ENCODE peak calls at places on chromosomes 16 and 17, in eight cellular contexts. One of them, this sample, is unnamed.

GRCh38 chr16:29290631-29291247 is 115.8 kb downstream of the NPIPB11 start:
- DNase-seq in HL-60: peak; percentile 81
- DNase-seq in tibial nerve: peak; percentile 98
- DNase-seq in PC-3: peak; percentile 92
- DNase-seq in GM23338: peak; percentile 86
- DNase-seq in neural progenitor cell: peak; percentile 76
- DNase-seq in esophagus squamous epithelium: peak; percentile 40
- DNase-seq in RWPE1: peak; percentile 85
- DNase-seq in this sample: peak; percentile 89

GRCh38 chr16:30896890-30897730 is 696 bp downstream of the CTF1 start:
- DNase-seq in RWPE1: peak; percentile 82
- DNase-seq in esophagus squamous epithelium: peak; percentile 42
- DNase-seq in HL-60: peak; percentile 81
- DNase-seq in neural progenitor cell: peak; percentile 98
- DNase-seq in tibial nerve: peak; percentile 85
- DNase-seq in GM23338: peak; percentile 98
- DNase-seq in PC-3: peak; percentile 81
- DNase-seq in this sample: peak; percentile 92

GRCh38 chr16:78556421-78556820 is 457.0 kb downstream of the WWOX start:
- DNase-seq in PC-3: no peak
- DNase-seq in RWPE1: no peak
- DNase-seq in neural progenitor cell: no peak
- DNase-seq in tibial nerve: no peak
- DNase-seq in esophagus squamous epithelium: no peak
- DNase-seq in GM23338: no peak
- DNase-seq in HL-60: no peak
- DNase-seq in this sample: peak; percentile 58

GRCh38 chr17:34578016-34578415 is 1.4 kb upstream of the TMEM132E start:
- DNase-seq in neural progenitor cell: peak; percentile 55
- DNase-seq in HL-60: no peak
- DNase-seq in tibial nerve: no peak
- DNase-seq in esophagus squamous epithelium: no peak
- DNase-seq in PC-3: no peak
- DNase-seq in GM23338: peak; percentile 57
- DNase-seq in RWPE1: no peak
- DNase-seq in this sample: no peak

GRCh38 chr17:70258465-70258864 is 89.1 kb downstream of the KCNJ2 start:
- DNase-seq in neural progenitor cell: no peak
- DNase-seq in tibial nerve: no peak
- DNase-seq in PC-3: no peak
- DNase-seq in GM23338: no peak
- DNase-seq in esophagus squamous epithelium: no peak
- DNase-seq in RWPE1: no peak
- DNase-seq in HL-60: no peak
- DNase-seq in this sample: no peak

GRCh38 chr16:88013091-88013609 is 61.9 kb downstream of the BANP start:
- DNase-seq in RWPE1: no peak
- DNase-seq in PC-3: no peak
- DNase-seq in tibial nerve: no peak
- DNase-seq in esophagus squamous epithelium: no peak
- DNase-seq in GM23338: no peak
- DNase-seq in neural progenitor cell: no peak
- DNase-seq in HL-60: no peak
- DNase-seq in this sample: no peak

GRCh38 chr16:3819741-3820724 is 60.5 kb downstream of the CREBBP start:
- DNase-seq in neural progenitor cell: no peak
- DNase-seq in esophagus squamous epithelium: no peak
- DNase-seq in GM23338: no peak
- DNase-seq in RWPE1: peak; percentile 82
- DNase-seq in PC-3: peak; percentile 95
- DNase-seq in HL-60: no peak
- DNase-seq in tibial nerve: peak; percentile 52
- DNase-seq in this sample: no peak

GRCh38 chr16:75455677-75456076 is 8.8 kb downstream of the TMEM170A start:
- DNase-seq in PC-3: no peak
- DNase-seq in esophagus squamous epithelium: no peak
- DNase-seq in GM23338: no peak
- DNase-seq in RWPE1: no peak
- DNase-seq in tibial nerve: no peak
- DNase-seq in HL-60: no peak
- DNase-seq in neural progenitor cell: peak; percentile 78
- DNase-seq in this sample: no peak

GRCh38 chr16:88461291-88462269 is 8.5 kb downstream of the ZFPM1 start:
- DNase-seq in RWPE1: no peak
- DNase-seq in GM23338: peak; percentile 82
- DNase-seq in HL-60: no peak
- DNase-seq in tibial nerve: no peak
- DNase-seq in PC-3: no peak
- DNase-seq in neural progenitor cell: peak; percentile 83
- DNase-seq in esophagus squamous epithelium: no peak
- DNase-seq in this sample: no peak

GRCh38 chr17:20998571-20999043 is 44.2 kb downstream of the USP22 start:
- DNase-seq in esophagus squamous epithelium: no peak
- DNase-seq in GM23338: no peak
- DNase-seq in HL-60: no peak
- DNase-seq in tibial nerve: no peak
- DNase-seq in RWPE1: no peak
- DNase-seq in neural progenitor cell: no peak
- DNase-seq in PC-3: no peak
- DNase-seq in this sample: no peak

GRCh38 chr17:77445030-77445907 is 304.5 kb downstream of the SEC14L1 start:
- DNase-seq in RWPE1: no peak
- DNase-seq in neural progenitor cell: no peak
- DNase-seq in GM23338: no peak
- DNase-seq in HL-60: peak; percentile 96
- DNase-seq in tibial nerve: peak; percentile 61
- DNase-seq in esophagus squamous epithelium: no peak
- DNase-seq in PC-3: no peak
- DNase-seq in this sample: no peak

GRCh38 chr16:4370570-4371480 is 823 bp upstream of the VASN start:
- DNase-seq in tibial nerve: peak; percentile 70
- DNase-seq in HL-60: no peak
- DNase-seq in PC-3: no peak
- DNase-seq in GM23338: no peak
- DNase-seq in esophagus squamous epithelium: no peak
- DNase-seq in RWPE1: no peak
- DNase-seq in neural progenitor cell: no peak
- DNase-seq in this sample: no peak

GRCh38 chr17:7281074-7281952 is at the start of gene SLC2A4:
- DNase-seq in GM23338: peak; percentile 99
- DNase-seq in tibial nerve: peak; percentile 95
- DNase-seq in neural progenitor cell: peak; percentile 99
- DNase-seq in PC-3: peak; percentile 95
- DNase-seq in RWPE1: peak; percentile 98
- DNase-seq in esophagus squamous epithelium: no peak
- DNase-seq in HL-60: peak; percentile 81
- DNase-seq in this sample: peak; percentile 97

GRCh38 chr17:7074931-7075330 is 5.1 kb downstream of the CLEC10A start:
- DNase-seq in esophagus squamous epithelium: no peak
- DNase-seq in HL-60: no peak
- DNase-seq in GM23338: no peak
- DNase-seq in tibial nerve: no peak
- DNase-seq in RWPE1: no peak
- DNase-seq in PC-3: no peak
- DNase-seq in neural progenitor cell: no peak
- DNase-seq in this sample: no peak

GRCh38 chr17:62700964-62701705 is 73.7 kb downstream of the MRC2 start:
- DNase-seq in neural progenitor cell: no peak
- DNase-seq in PC-3: no peak
- DNase-seq in tibial nerve: no peak
- DNase-seq in RWPE1: no peak
- DNase-seq in esophagus squamous epithelium: no peak
- DNase-seq in HL-60: no peak
- DNase-seq in GM23338: no peak
- DNase-seq in this sample: no peak

GRCh38 chr17:33968350-33969044 is 286.6 kb upstream of the CCL2 start:
- DNase-seq in neural progenitor cell: no peak
- DNase-seq in RWPE1: no peak
- DNase-seq in PC-3: no peak
- DNase-seq in HL-60: peak; percentile 34
- DNase-seq in tibial nerve: no peak
- DNase-seq in esophagus squamous epithelium: no peak
- DNase-seq in GM23338: peak; percentile 34
- DNase-seq in this sample: no peak

GRCh38 chr16:58127634-58128033 is 1.5 kb downstream of the CFAP20 start:
- DNase-seq in neural progenitor cell: no peak
- DNase-seq in PC-3: peak; percentile 17
- DNase-seq in esophagus squamous epithelium: no peak
- DNase-seq in RWPE1: no peak
- DNase-seq in HL-60: peak; percentile 7
- DNase-seq in GM23338: no peak
- DNase-seq in tibial nerve: no peak
- DNase-seq in this sample: no peak

GRCh38 chr16:27708651-27709050 is 158.7 kb downstream of the KATNIP start:
- DNase-seq in HL-60: no peak
- DNase-seq in PC-3: no peak
- DNase-seq in esophagus squamous epithelium: no peak
- DNase-seq in RWPE1: no peak
- DNase-seq in neural progenitor cell: no peak
- DNase-seq in GM23338: no peak
- DNase-seq in tibial nerve: no peak
- DNase-seq in this sample: peak; percentile 17

GRCh38 chr16:55478827-55479559 is at the start of gene MMP2:
- DNase-seq in esophagus squamous epithelium: no peak
- DNase-seq in RWPE1: peak; percentile 23
- DNase-seq in neural progenitor cell: peak; percentile 91
- DNase-seq in HL-60: peak; percentile 41
- DNase-seq in GM23338: peak; percentile 91
- DNase-seq in PC-3: no peak
- DNase-seq in tibial nerve: peak; percentile 82
- DNase-seq in this sample: no peak

GRCh38 chr17:57166803-57167202 is 81.8 kb downstream of the AKAP1 start:
- DNase-seq in RWPE1: peak; percentile 50
- DNase-seq in tibial nerve: no peak
- DNase-seq in PC-3: peak; percentile 80
- DNase-seq in esophagus squamous epithelium: no peak
- DNase-seq in HL-60: no peak
- DNase-seq in neural progenitor cell: no peak
- DNase-seq in GM23338: peak; percentile 62
- DNase-seq in this sample: no peak

GRCh38 chr17:31472137-31472536 is 80.7 kb downstream of the RAB11FIP4 start:
- DNase-seq in HL-60: no peak
- DNase-seq in neural progenitor cell: no peak
- DNase-seq in GM23338: no peak
- DNase-seq in tibial nerve: no peak
- DNase-seq in PC-3: no peak
- DNase-seq in esophagus squamous epithelium: no peak
- DNase-seq in RWPE1: no peak
- DNase-seq in this sample: no peak

GRCh38 chr17:56023851-56024250 is 129.4 kb upstream of the ANKFN1 start:
- DNase-seq in HL-60: no peak
- DNase-seq in PC-3: no peak
- DNase-seq in esophagus squamous epithelium: no peak
- DNase-seq in RWPE1: no peak
- DNase-seq in neural progenitor cell: no peak
- DNase-seq in tibial nerve: no peak
- DNase-seq in GM23338: no peak
- DNase-seq in this sample: no peak

DNA sequence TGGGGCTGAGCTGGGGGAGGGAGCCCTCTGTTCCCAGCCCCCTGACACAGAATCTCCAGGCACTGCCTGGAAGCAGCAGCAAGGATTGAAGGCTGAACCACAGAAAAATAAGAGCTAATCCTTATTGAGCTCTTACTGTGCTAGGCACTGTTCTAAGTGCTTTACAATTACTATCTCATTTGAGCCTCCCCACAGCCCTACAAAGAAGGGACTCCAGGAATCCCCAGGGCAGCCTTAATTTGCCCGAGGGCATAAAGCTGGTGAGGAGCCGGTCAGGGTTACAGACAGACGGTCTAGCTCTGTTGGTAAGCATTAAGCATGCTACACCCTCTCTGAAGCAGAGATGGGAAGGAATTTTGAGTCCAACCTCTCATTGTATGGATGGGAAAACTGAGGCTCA is 7.0 kb downstream of the SAMD14 start:
- DNase-seq in HL-60: no peak
- DNase-seq in PC-3: no peak
- DNase-seq in neural progenitor cell: peak; percentile 66
- DNase-seq in RWPE1: no peak
- DNase-seq in tibial nerve: no peak
- DNase-seq in GM23338: no peak
- DNase-seq in esophagus squamous epithelium: no peak
- DNase-seq in this sample: no peak
- H3K27ac ChIP-seq in HL-60: no peak overlapping the region
- H3K27ac ChIP-seq in PC-3: no peak overlapping the region
- H3K27ac ChIP-seq in neural progenitor cell: peak overlapping the region; percentile 64
- H3K27ac ChIP-seq in RWPE1: no peak overlapping the region
- H3K27ac ChIP-seq in tibial nerve: peak overlapping the region; percentile 46
- H3K27ac ChIP-seq in GM23338: no peak overlapping the region
- H3K27ac ChIP-seq in esophagus squamous epithelium: no peak overlapping the region
- H3K27ac ChIP-seq in this sample: no peak overlapping the region

GRCh38 chr17:73594598-73594997 is 49.6 kb downstream of the SDK2 start:
- DNase-seq in GM23338: no peak
- DNase-seq in PC-3: no peak
- DNase-seq in neural progenitor cell: no peak
- DNase-seq in esophagus squamous epithelium: no peak
- DNase-seq in HL-60: no peak
- DNase-seq in tibial nerve: no peak
- DNase-seq in RWPE1: no peak
- DNase-seq in this sample: no peak
- H3K27ac ChIP-seq in GM23338: no peak overlapping the region
- H3K27ac ChIP-seq in PC-3: no peak overlapping the region
- H3K27ac ChIP-seq in neural progenitor cell: no peak overlapping the region
- H3K27ac ChIP-seq in esophagus squamous epithelium: no peak overlapping the region
- H3K27ac ChIP-seq in HL-60: no peak overlapping the region
- H3K27ac ChIP-seq in tibial nerve: no peak overlapping the region
- H3K27ac ChIP-seq in RWPE1: no peak overlapping the region
- H3K27ac ChIP-seq in this sample: no peak overlapping the region

GRCh38 chr17:12987120-12987519 is 30.7 kb downstream of the ELAC2 start:
- DNase-seq in PC-3: no peak
- DNase-seq in tibial nerve: no peak
- DNase-seq in GM23338: peak; percentile 31
- DNase-seq in esophagus squamous epithelium: no peak
- DNase-seq in neural progenitor cell: peak; percentile 75
- DNase-seq in HL-60: no peak
- DNase-seq in RWPE1: no peak
- DNase-seq in this sample: no peak
- H3K27ac ChIP-seq in PC-3: no peak overlapping the region
- H3K27ac ChIP-seq in tibial nerve: no peak overlapping the region
- H3K27ac ChIP-seq in GM23338: no peak overlapping the region
- H3K27ac ChIP-seq in esophagus squamous epithelium: no peak overlapping the region
- H3K27ac ChIP-seq in neural progenitor cell: peak overlapping the region; percentile 46
- H3K27ac ChIP-seq in HL-60: no peak overlapping the region
- H3K27ac ChIP-seq in RWPE1: no peak overlapping the region
- H3K27ac ChIP-seq in this sample: no peak overlapping the region

GRCh38 chr16:61871837-61872777 is 164.1 kb downstream of the CDH8 start:
- DNase-seq in GM23338: peak; percentile 75
- DNase-seq in tibial nerve: no peak
- DNase-seq in RWPE1: no peak
- DNase-seq in PC-3: no peak
- DNase-seq in neural progenitor cell: peak; percentile 7
- DNase-seq in esophagus squamous epithelium: no peak
- DNase-seq in HL-60: no peak
- DNase-seq in this sample: no peak
- H3K27ac ChIP-seq in GM23338: peak overlapping the region; percentile 97
- H3K27ac ChIP-seq in tibial nerve: no peak overlapping the region
- H3K27ac ChIP-seq in RWPE1: no peak overlapping the region
- H3K27ac ChIP-seq in PC-3: no peak overlapping the region
- H3K27ac ChIP-seq in neural progenitor cell: no peak overlapping the region
- H3K27ac ChIP-seq in esophagus squamous epithelium: no peak overlapping the region
- H3K27ac ChIP-seq in HL-60: no peak overlapping the region
- H3K27ac ChIP-seq in this sample: no peak overlapping the region

GRCh38 chr17:16986391-16986790 is 14.5 kb upstream of the TNFRSF13B start:
- DNase-seq in RWPE1: peak; percentile 26
- DNase-seq in GM23338: no peak
- DNase-seq in tibial nerve: no peak
- DNase-seq in PC-3: peak; percentile 36
- DNase-seq in HL-60: no peak
- DNase-seq in neural progenitor cell: no peak
- DNase-seq in esophagus squamous epithelium: no peak
- DNase-seq in this sample: no peak
- H3K27ac ChIP-seq in RWPE1: no peak overlapping the region
- H3K27ac ChIP-seq in GM23338: no peak overlapping the region
- H3K27ac ChIP-seq in tibial nerve: no peak overlapping the region
- H3K27ac ChIP-seq in PC-3: no peak overlapping the region
- H3K27ac ChIP-seq in HL-60: no peak overlapping the region
- H3K27ac ChIP-seq in neural progenitor cell: no peak overlapping the region
- H3K27ac ChIP-seq in esophagus squamous epithelium: no peak overlapping the region
- H3K27ac ChIP-seq in this sample: no peak overlapping the region

This sample was measured in right lobe of liver.